ENCODE peak calls at places on chromosomes 13 and 19, in eight cellular contexts. Q is left lobe of liver; B is pancreas; D is heart left ventricle; W is RWPE1; L is omental fat pad; V is stimulated activated CD4-positive, alpha-beta T cell treated with anti-CD3 and anti-CD28 coated beads, Interleukin-2, amount 100 ng/mL, for 48 hours; P is upper lobe of left lung. Z is an unnamed sample.

GRCh38 chr13:95192998-95193397 is 108.3 kb downstream of the ABCC4 start:
- DNase-seq in P (no peak), Q (peak; percentile 54), W (no peak), V (no peak), B (no peak), L (no peak), D (no peak), Z (no peak)

GRCh38 chr19:41740415-41741243 is 14.7 kb upstream of the CEACAM6 start:
- DNase-seq in P (no peak), D (no peak), W (no peak), V (peak; percentile 7), Q (no peak), L (no peak), B (no peak), Z (no peak)

GRCh38 chr13:56528040-56528760 is 612.5 kb upstream of the PRR20A start:
- DNase-seq in D (no peak), Q (no peak), V (no peak), W (no peak), P (no peak), L (no peak), B (no peak), Z (no peak)

GRCh38 chr13:45295536-45295935 is 45.4 kb downstream of the TPT1 start:
- DNase-seq in Q (no peak), D (no peak), V (no peak), P (no peak), W (no peak), L (no peak), B (no peak), Z (no peak)

GRCh38 chr13:99468971-99469545 is 32.2 kb upstream of the TM9SF2 start:
- DNase-seq in Q (no peak), B (no peak), V (no peak), W (no peak), L (no peak), D (no peak), P (peak; percentile 24), Z (no peak)

GRCh38 chr19:54190942-54191670 is at the start of gene TSEN34:
- DNase-seq in B (no peak), W (peak; percentile 72), D (peak; percentile 93), L (peak; percentile 62), P (peak; percentile 93), Q (peak; percentile 92), V (peak; percentile 79), Z (no peak)

GRCh38 chr19:1875646-1876493 is 9.4 kb downstream of the ABHD17A start:
- DNase-seq in V (peak; percentile 86), L (peak; percentile 85), Q (peak; percentile 95), W (peak; percentile 67), P (peak; percentile 96), D (peak; percentile 96), B (peak; percentile 90), Z (peak; percentile 92)

GRCh38 chr13:52850396-52851152 is 2.1 kb upstream of the PCDH8 start:
- DNase-seq in V (no peak), W (peak; percentile 74), D (peak; percentile 79), Q (peak; percentile 51), B (peak; percentile 78), L (no peak), P (peak; percentile 58), Z (peak; percentile 65)

GRCh38 chr13:94515911-94516310 is 36.4 kb upstream of the DCT start:
- DNase-seq in D (no peak), Q (no peak), W (no peak), B (no peak), V (no peak), P (no peak), L (no peak), Z (no peak)

GRCh38 chr19:35031072-35031881 is 1.0 kb downstream of the SCN1B start:
- DNase-seq in D (no peak), Q (no peak), B (no peak), L (no peak), W (no peak), P (no peak), V (no peak), Z (no peak)

GRCh38 chr19:52993342-52994178 is 20.2 kb upstream of the ERVV-1 start:
- DNase-seq in P (peak; percentile 73), D (peak; percentile 82), V (peak; percentile 64), B (peak; percentile 65), L (peak; percentile 55), Q (peak; percentile 52), W (peak; percentile 62), Z (peak; percentile 89)

GRCh38 chr19:16330368-16330801 is 5.8 kb downstream of the KLF2 start:
- DNase-seq in W (peak; percentile 96), D (peak; percentile 75), L (peak; percentile 72), B (peak; percentile 53), V (peak; percentile 85), P (peak; percentile 88), Q (peak; percentile 62), Z (peak; percentile 90)

GRCh38 chr19:3606174-3606689 is 443 bp downstream of the TBXA2R start:
- DNase-seq in V (no peak), Q (peak; percentile 83), W (no peak), L (no peak), B (peak; percentile 58), D (no peak), P (peak; percentile 46), Z (no peak)

GRCh38 chr13:82993417-82993816 is 888.9 kb downstream of the SLITRK1 start:
- DNase-seq in V (no peak), D (no peak), L (no peak), B (no peak), Q (no peak), W (no peak), P (no peak), Z (no peak)

GRCh38 chr13:44397766-44398223 is 24.2 kb downstream of the SERP2 start:
- DNase-seq in Q (no peak), V (no peak), P (no peak), L (no peak), D (no peak), B (no peak), W (no peak), Z (no peak)

GRCh38 chr19:47765522-47766358 is 12.8 kb upstream of the SELENOW start:
- DNase-seq in D (peak; percentile 83), V (peak; percentile 44), B (peak; percentile 65), W (no peak), P (peak; percentile 51), Q (no peak), L (no peak), Z (no peak)

GRCh38 chr13:41254902-41255301 is 8.5 kb downstream of the MTRF1 start:
- DNase-seq in L (no peak), W (no peak), D (no peak), B (no peak), V (no peak), P (no peak), Q (no peak), Z (no peak)

GRCh38 chr13:32272021-32272695 is 43.0 kb downstream of the ZAR1L start:
- DNase-seq in D (no peak), Q (no peak), L (no peak), B (no peak), V (no peak), P (no peak), W (no peak), Z (no peak)

GRCh38 chr13:82344867-82345266 is 1537.4 kb downstream of the SLITRK1 start:
- DNase-seq in B (no peak), V (no peak), W (no peak), Q (no peak), P (no peak), D (no peak), L (no peak), Z (no peak)

GRCh38 chr19:511101-511841 is 4.0 kb downstream of the TPGS1 start:
- DNase-seq in L (no peak), P (peak; percentile 46), Q (no peak), B (no peak), V (peak; percentile 50), D (peak; percentile 44), W (no peak), Z (peak; percentile 85)

GRCh38 chr13:27524981-27525975 is 74.9 kb upstream of the MTIF3 start:
- DNase-seq in D (no peak), L (no peak), W (no peak), V (no peak), P (no peak), B (no peak), Q (no peak), Z (no peak)

GRCh38 chr19:38556521-38557174 is 61.1 kb downstream of the MAP4K1 start:
- DNase-seq in Q (no peak), V (no peak), L (no peak), W (no peak), P (no peak), B (no peak), D (no peak), Z (no peak)

GRCh38 chr13:44894001-44894770 is 95.1 kb downstream of the NUFIP1 start:
- DNase-seq in B (no peak), V (no peak), W (no peak), Q (no peak), L (no peak), P (peak; percentile 67), D (no peak), Z (no peak)

GRCh38 chr19:2381151-2381822 is 21.2 kb downstream of the TMPRSS9 start:
- DNase-seq in Q (no peak), D (no peak), B (no peak), V (no peak), W (no peak), P (no peak), L (no peak), Z (no peak)

GRCh38 chr19:43754562-43755255 is at the start of gene SMG9:
- DNase-seq in L (peak; percentile 93), W (peak; percentile 98), B (peak; percentile 98), P (peak; percentile 97), D (peak; percentile 99), V (peak; percentile 96), Q (peak; percentile 99), Z (peak; percentile 100)

GRCh38 chr19:7722231-7722651 is 9.7 kb downstream of the CLEC4G start:
- DNase-seq in B (no peak), L (no peak), Q (no peak), P (no peak), V (no peak), D (no peak), W (no peak), Z (no peak)

GRCh38 chr13:88978607-88979006 is 1307.4 kb downstream of the SLITRK5 start:
- DNase-seq in B (no peak), D (no peak), V (no peak), P (no peak), W (no peak), Q (no peak), L (no peak), Z (no peak)

GRCh38 chr13:51148952-51149573 is 38.0 kb upstream of the C13orf42 start:
- DNase-seq in B (peak; percentile 49), D (no peak), L (no peak), W (peak; percentile 26), V (no peak), Q (no peak), P (no peak), Z (no peak)

GRCh38 chr13:87536499-87536898 is 134.7 kb upstream of the SLITRK5 start:
- DNase-seq in L (no peak), V (no peak), P (no peak), D (no peak), Q (no peak), W (no peak), B (no peak), Z (no peak)

Z was measured in stimulated activated effector memory CD8-positive, alpha-beta T cell treated with anti-CD3 and anti-CD28 coated beads, Interleukin-12 subunit alpha, Interleukin-12 subunit beta, amount 100 ng/mL, for 72 hours.